ENCODE peak calls at places on chromosomes 12 and 14, in four cellular contexts. I, S, A and N are unnamed samples.

GRCh38 chr12:56477521-56478225 is 9.3 kb downstream of the SPRYD4 start:
- DNase-seq in I (no peak), S (no peak), A (no peak), N (no peak)

GRCh38 chr12:63978519-63978918 is 134.0 kb downstream of the SRGAP1 start:
- DNase-seq in I (no peak), S (no peak), A (no peak), N (peak; percentile 61)

GRCh38 chr12:80861636-80862378 is 75.9 kb downstream of the LIN7A start:
- DNase-seq in I (no peak), S (no peak), A (no peak), N (no peak)

GRCh38 chr12:42260518-42260917 is 22.5 kb upstream of the YAF2 start:
- DNase-seq in I (no peak), S (peak; percentile 29), A (no peak), N (no peak)

GRCh38 chr12:105476616-105477015 is 146.1 kb downstream of the C12orf75 start:
- DNase-seq in I (no peak), S (no peak), A (no peak), N (no peak)

GRCh38 chr12:7833831-7834230 is 38.9 kb downstream of the SLC2A14 start:
- DNase-seq in I (no peak), S (no peak), A (no peak), N (no peak)

GRCh38 chr12:54393350-54393655 is 8.8 kb upstream of the ZNF385A start:
- DNase-seq in I (peak; percentile 52), S (no peak), A (no peak), N (no peak)

GRCh38 chr14:71705460-71705859 is 226.8 kb upstream of the RGS6 start:
- DNase-seq in I (no peak), S (no peak), A (no peak), N (no peak)

GRCh38 chr14:37637341-37637740 is 41.9 kb downstream of the TTC6 start:
- DNase-seq in I (no peak), S (no peak), A (no peak), N (no peak)

GRCh38 chr14:92352158-92352985 is 29.4 kb downstream of the SLC24A4 start:
- DNase-seq in I (peak; percentile 53), S (no peak), A (peak; percentile 78), N (no peak)

GRCh38 chr14:106843951-106844483 is 1317.6 kb downstream of the TMEM121 start:
- DNase-seq in I (no peak), S (peak; percentile 75), A (no peak), N (no peak)

GRCh38 chr14:93322886-93323596 is 9.8 kb downstream of the BTBD7 start:
- DNase-seq in I (no peak), S (no peak), A (no peak), N (no peak)

GRCh38 chr12:120399531-120399930 is 30.6 kb upstream of the MSI1 start:
- DNase-seq in I (no peak), S (no peak), A (no peak), N (no peak)

GRCh38 chr14:100653409-100653808 is 66.2 kb upstream of the BEGAIN start:
- DNase-seq in I (peak; percentile 40), S (no peak), A (peak; percentile 80), N (no peak)

GRCh38 chr12:46217686-46218508 is 50.9 kb downstream of the SLC38A1 start:
- DNase-seq in I (no peak), S (peak; percentile 34), A (no peak), N (no peak)

GRCh38 chr12:4148418-4149056 is 125.0 kb upstream of the CCND2 start:
- DNase-seq in I (no peak), S (peak; percentile 40), A (peak; percentile 31), N (no peak)

GRCh38 chr14:67485501-67486095 is 2.9 kb downstream of the TMEM229B start:
- DNase-seq in I (no peak), S (no peak), A (peak; percentile 73), N (no peak)

GRCh38 chr12:4809013-4809448 is 88.8 kb downstream of the GALNT8 start:
- DNase-seq in I (peak; percentile 79), S (no peak), A (peak; percentile 94), N (no peak)

GRCh38 chr12:7376196-7376595 is 67.8 kb downstream of the CD163L1 start:
- DNase-seq in I (no peak), S (no peak), A (no peak), N (no peak)

GRCh38 chr14:105576525-105577088 is 50.2 kb downstream of the TMEM121 start:
- DNase-seq in I (no peak), S (no peak), A (peak; percentile 5), N (no peak)

GRCh38 chr12:55972045-55972843 is 1.6 kb upstream of the RAB5B start:
- DNase-seq in I (no peak), S (no peak), A (peak; percentile 75), N (no peak)

GRCh38 chr12:64450711-64451486 is 1.0 kb upstream of the TBK1 start:
- DNase-seq in I (peak; percentile 93), S (no peak), A (peak; percentile 76), N (no peak)

GRCh38 chr12:49061157-49061650 is 610 bp upstream of the KMT2D start:
- DNase-seq in I (peak; percentile 31), S (no peak), A (no peak), N (no peak)

GRCh38 chr12:98422809-98423208 is 92.6 kb upstream of the TMPO start:
- DNase-seq in I (peak; percentile 55), S (no peak), A (peak; percentile 88), N (no peak)
- TF ChIP-seq CTCF in I (peak; percentile 50), S (peak; percentile 7), A (peak; percentile 72), N (peak; percentile 38)

GRCh38 chr14:68966872-68967301 is 12.2 kb downstream of the ACTN1 start:
- DNase-seq in I (no peak), S (no peak), A (peak; percentile 41), N (no peak)

GRCh38 chr14:68968051-68968450 is 11.1 kb downstream of the ACTN1 start:
- DNase-seq in I (no peak), S (no peak), A (peak; percentile 38), N (no peak)

GRCh38 chr14:68968721-68969120 is 10.4 kb downstream of the ACTN1 start:
- DNase-seq in I (no peak), S (no peak), A (no peak), N (no peak)

GRCh38 chr14:68969278-68969677 is 9.8 kb downstream of the ACTN1 start:
- DNase-seq in I (no peak), S (no peak), A (peak; percentile 44), N (no peak)

GRCh38 chr14:68967459-68967940 is 11.6 kb downstream of the ACTN1 start:
- DNase-seq in I (no peak), S (peak; percentile 49), A (peak; percentile 38), N (no peak)
- H3K4me3 ChIP-seq in I (no peak overlapping the region), S (no peak overlapping the region), A (no peak overlapping the region), N (no peak overlapping the region)

GRCh38 chr12:108770269-108770829 is 39.0 kb upstream of the CORO1C start:
- DNase-seq in I (no peak), S (no peak), A (peak; percentile 68), N (no peak)
- TF ChIP-seq CTCF in I (peak; percentile 5), S (no peak), A (peak; percentile 43), N (no peak)

GRCh38 chr14:49991491-49991890 is 98.6 kb downstream of the ARF6 start:
- DNase-seq in I (peak; percentile 46), S (no peak), A (no peak), N (no peak)

GRCh38 chr14:49992036-49992435 is 99.2 kb downstream of the ARF6 start:
- DNase-seq in I (no peak), S (no peak), A (no peak), N (no peak)

GRCh38 chr14:49986344-49987014 is 93.6 kb downstream of the ARF6 start:
- DNase-seq in I (no peak), S (no peak), A (no peak), N (no peak)

GRCh38 chr14:49989980-49990379 is 97.1 kb downstream of the ARF6 start:
- DNase-seq in I (no peak), S (no peak), A (no peak), N (no peak)

DNA sequence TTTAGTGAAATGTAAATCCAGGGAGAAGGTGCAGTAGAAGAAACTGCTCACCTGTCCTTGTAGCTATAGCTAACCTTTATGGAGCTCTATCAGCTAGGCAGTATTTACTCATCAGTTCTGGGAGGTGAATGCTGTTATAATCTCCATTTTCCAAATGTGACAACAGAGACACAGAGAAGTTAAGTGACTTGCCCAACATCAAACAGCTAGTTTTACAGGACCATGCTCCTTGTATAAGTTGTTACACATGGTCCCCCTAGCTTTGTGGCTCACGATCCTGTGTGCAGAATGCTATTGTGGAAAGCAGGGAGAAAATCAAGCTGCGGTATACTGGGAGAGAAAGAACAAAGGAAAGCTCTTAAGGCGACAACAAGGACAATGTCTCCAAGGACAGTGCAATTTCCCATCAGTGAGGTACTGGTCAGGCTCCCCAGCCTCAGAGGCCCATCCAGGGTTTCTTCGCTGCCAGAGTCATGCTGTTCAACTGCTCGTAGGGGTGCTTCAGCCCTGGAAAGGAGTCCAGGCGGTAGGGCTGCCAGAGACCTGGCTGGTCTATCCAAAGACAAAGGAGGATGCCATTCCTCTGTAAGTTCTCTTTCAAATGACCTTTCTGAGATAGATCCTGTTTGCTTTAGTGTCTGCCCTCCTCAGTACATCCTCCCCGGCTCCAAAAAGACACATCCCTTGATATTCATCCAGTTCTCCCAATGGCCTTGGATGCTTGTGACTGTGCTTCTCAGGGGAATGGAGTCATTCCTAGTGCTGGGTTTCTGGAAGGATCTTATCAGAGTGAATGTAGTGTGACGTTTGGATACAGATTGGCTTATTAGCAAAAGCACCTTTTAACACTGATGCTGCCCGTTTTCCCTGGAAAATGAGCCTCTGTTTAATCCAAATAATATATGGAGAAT is 95.5 kb downstream of the ARF6 start:
- DNase-seq in I (no peak), S (no peak), A (no peak), N (no peak)
- H3K4me3 ChIP-seq in I (no peak overlapping the region), S (no peak overlapping the region), A (no peak overlapping the region), N (no peak overlapping the region)

GRCh38 chr14:68685419-68686211 is 107.3 kb downstream of the ZFP36L1 start:
- DNase-seq in I (no peak), S (no peak), A (no peak), N (no peak)
- TF ChIP-seq CTCF in I (no peak), S (no peak), A (no peak), N (no peak)

GRCh38 chr12:112964067-112964670 is 14.2 kb upstream of the OAS2 start:
- DNase-seq in I (no peak), S (no peak), A (peak; percentile 34), N (no peak)

GRCh38 chr12:112964915-112965314 is 13.4 kb upstream of the OAS2 start:
- DNase-seq in I (no peak), S (no peak), A (peak; percentile 15), N (no peak)

GRCh38 chr12:112962561-112962960 is 15.8 kb upstream of the OAS2 start:
- DNase-seq in I (no peak), S (no peak), A (peak; percentile 31), N (no peak)

GRCh38 chr12:112961536-112961935 is 16.8 kb upstream of the OAS2 start:
- DNase-seq in I (no peak), S (no peak), A (no peak), N (no peak)

GRCh38 chr12:112963227-112963861 is 15.0 kb upstream of the OAS2 start:
- DNase-seq in I (peak; percentile 23), S (no peak), A (peak; percentile 53), N (no peak)
- H3K4me3 ChIP-seq in I (no peak overlapping the region), S (no peak overlapping the region), A (no peak overlapping the region), N (no peak overlapping the region)

DNA sequence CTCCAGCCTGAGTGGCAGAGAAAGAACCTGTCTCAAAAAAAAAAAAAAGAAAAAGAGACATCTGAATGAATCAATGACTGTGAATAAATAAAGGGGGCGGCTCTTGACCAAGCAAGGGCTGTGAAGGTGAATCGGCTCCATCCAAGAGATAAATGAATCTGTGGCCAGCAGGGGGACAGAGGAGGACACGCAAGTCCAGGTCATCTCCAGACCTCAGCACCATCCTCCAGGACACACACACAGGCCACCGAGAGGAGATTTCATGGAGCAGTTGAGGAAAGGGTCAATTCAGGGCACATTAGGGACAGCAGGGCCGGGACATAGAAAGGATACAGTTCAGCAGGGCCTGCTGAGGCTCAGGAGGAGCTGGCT is 21.6 kb downstream of the TRPV4 start:
- DNase-seq in I (no peak), S (no peak), A (peak; percentile 79), N (no peak)
- TF ChIP-seq CTCF in I (peak; percentile 34), S (no peak), A (peak; percentile 64), N (peak; percentile 16)